ENCODE peak calls at places on chromosomes 4 and X, in nine cellular contexts. J is heart right ventricle, C is GM06990, B is esophagus squamous epithelium, E is tibial nerve, M is GM13977, D is hepatocyte, Z is cardiac muscle cell, U is fibroblast of lung. S is an unnamed sample.
A peak's percentile ranks its signal among the peaks of the same experiment; 100 is the strongest.

GRCh38 chr4:107349266-107349665 is 313.2 kb upstream of the DKK2 start:
- DNase-seq in J (no peak), C (no peak), B (no peak), E (no peak), M (no peak), D (no peak), Z (peak; percentile 2), U (no peak), S (no peak)

GRCh38 chr4:113496698-113497097 is 264.8 kb downstream of the CAMK2D start:
- DNase-seq in J (no peak), C (no peak), B (no peak), E (no peak), M (no peak), D (no peak), Z (peak; percentile 16), U (no peak), S (no peak)

GRCh38 chrX:31546130-31546529 is 474.3 kb upstream of the FTHL17 start:
- DNase-seq in J (no peak), C (no peak), B (no peak), E (no peak), M (no peak), D (no peak), Z (peak; percentile 79), U (peak; percentile 71), S (no peak)

GRCh38 chrX:23578079-23578478 is 89.2 kb upstream of the PRDX4 start:
- DNase-seq in J (no peak), C (no peak), B (no peak), E (no peak), M (no peak), D (no peak), Z (peak; percentile 13), U (no peak), S (no peak)

GRCh38 chrX:70096052-70096451 is 33.8 kb downstream of the OTUD6A start:
- DNase-seq in J (no peak), C (no peak), B (no peak), E (no peak), M (no peak), D (peak; percentile 14), Z (peak; percentile 46), U (peak; percentile 14), S (no peak)

GRCh38 chr4:16897351-16897750 is 1.1 kb downstream of the LDB2 start:
- DNase-seq in J (no peak), C (no peak), B (no peak), E (no peak), M (no peak), D (no peak), Z (peak; percentile 26), U (peak; percentile 28), S (no peak)

GRCh38 chrX:155768036-155768769 is 112.9 kb upstream of the VAMP7 start:
- DNase-seq in J (no peak), C (no peak), B (no peak), E (no peak), M (no peak), D (no peak), Z (peak; percentile 54), U (peak; percentile 62), S (peak; percentile 31)

GRCh38 chr4:7043521-7044414 is 596 bp downstream of the TADA2B start:
- DNase-seq in J (peak; percentile 20), C (peak; percentile 80), B (no peak), E (no peak), M (no peak), D (peak; percentile 69), Z (peak; percentile 50), U (peak; percentile 46), S (no peak)

GRCh38 chr4:62644372-62644771 is 1444.2 kb downstream of the ADGRL3 start:
- DNase-seq in J (peak; percentile 14), C (no peak), B (no peak), E (no peak), M (no peak), D (peak; percentile 19), Z (peak; percentile 26), U (peak; percentile 48), S (no peak)

GRCh38 chrX:150536455-150537116 is 31.8 kb upstream of the MTM1 start:
- DNase-seq in J (no peak), C (no peak), B (no peak), E (no peak), M (no peak), D (no peak), Z (peak; percentile 4), U (no peak), S (no peak)

GRCh38 chrX:41475611-41476241 is 28.6 kb downstream of the NYX start:
- DNase-seq in J (no peak), C (no peak), B (no peak), E (no peak), M (no peak), D (no peak), Z (no peak), U (no peak), S (no peak)

GRCh38 chr4:184267673-184268573 is 50.2 kb upstream of the ENPP6 start:
- DNase-seq in J (peak; percentile 57), C (peak; percentile 87), B (peak; percentile 35), E (peak; percentile 32), M (peak; percentile 77), D (peak; percentile 30), Z (peak; percentile 88), U (peak; percentile 86), S (peak; percentile 72)

GRCh38 chr4:2009651-2010233 is 968 bp upstream of the NELFA start:
- DNase-seq in J (peak; percentile 45), C (peak; percentile 56), B (no peak), E (peak; percentile 20), M (peak; percentile 69), D (peak; percentile 85), Z (peak; percentile 69), U (peak; percentile 53), S (peak; percentile 67)

GRCh38 chr4:114399085-114399484 is 199.5 kb upstream of the UGT8 start:
- DNase-seq in J (no peak), C (no peak), B (no peak), E (no peak), M (no peak), D (peak; percentile 32), Z (no peak), U (no peak), S (no peak)

GRCh38 chrX:134186362-134187121 is 50.4 kb upstream of the CCDC160 start:
- DNase-seq in J (no peak), C (peak; percentile 6), B (no peak), E (no peak), M (no peak), D (no peak), Z (no peak), U (no peak), S (peak; percentile 6)

GRCh38 chr4:80017125-80017854 is 55.7 kb downstream of the ANTXR2 start:
- DNase-seq in J (no peak), C (no peak), B (no peak), E (no peak), M (no peak), D (no peak), Z (peak; percentile 85), U (peak; percentile 82), S (no peak)

DNA sequence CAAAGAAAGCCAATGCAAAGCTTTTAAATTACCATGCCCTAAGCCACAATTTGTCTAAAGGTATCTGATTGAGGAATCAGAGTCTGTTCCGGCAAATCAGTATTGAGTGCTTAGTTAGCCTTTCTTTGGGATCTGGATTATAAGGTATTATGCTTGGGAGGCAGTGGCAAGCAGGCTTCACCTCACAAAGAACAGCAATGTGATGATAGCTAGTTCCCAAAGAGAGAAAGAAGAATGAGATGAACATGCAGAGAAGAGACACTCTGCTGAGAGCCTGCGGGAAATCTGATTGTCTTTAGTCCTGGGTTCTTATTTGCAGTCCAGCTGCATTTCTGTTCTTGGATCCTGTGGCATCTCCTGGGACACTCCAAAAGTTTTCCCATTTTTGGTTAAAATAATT is 35.2 kb downstream of the WDFY3 start:
- DNase-seq in J (no peak), C (no peak), B (no peak), E (no peak), M (no peak), D (no peak), Z (no peak), U (no peak), S (no peak)
- TF ChIP-seq CTCF in J (no peak), C (no peak), B (no peak), E (no peak), M (no peak), D (no peak), Z (no peak), U (no peak), S (no peak)

DNA sequence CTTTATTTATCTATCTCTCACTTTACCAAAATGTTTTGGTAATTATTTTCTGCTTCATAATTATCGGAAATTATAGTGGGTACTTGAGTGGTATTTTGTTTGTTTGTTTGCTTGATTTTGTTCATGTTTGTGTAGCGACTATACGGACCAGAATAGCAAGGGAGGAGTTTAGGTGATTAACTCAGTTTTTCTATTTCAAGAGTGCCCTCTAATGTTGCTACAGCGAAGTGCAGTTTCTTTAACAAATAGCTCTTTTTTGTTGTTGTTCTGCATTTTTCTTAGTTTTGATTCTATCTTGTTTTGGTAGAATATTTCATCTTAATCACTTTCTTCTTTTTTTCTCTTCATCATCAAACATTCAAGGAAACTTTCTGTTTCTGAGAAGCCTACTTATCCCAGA is 40.8 kb upstream of the QRFPR start:
- DNase-seq in J (no peak), C (no peak), B (no peak), E (no peak), M (no peak), D (no peak), Z (peak; percentile 32), U (peak; percentile 8), S (no peak)
- TF ChIP-seq CTCF in J (peak; percentile 43), C (no peak), B (no peak), E (no peak), M (peak; percentile 36), D (peak; percentile 33), Z (peak; percentile 47), U (peak; percentile 34), S (peak; percentile 2)

GRCh38 chrX:120514236-120514635 is 45.1 kb upstream of the LAMP2 start:
- DNase-seq in J (no peak), C (no peak), B (no peak), E (no peak), M (no peak), D (peak; percentile 24), Z (peak; percentile 30), U (peak; percentile 34), S (peak; percentile 15)
- TF ChIP-seq CTCF in J (no peak), C (peak; percentile 26), B (no peak), E (no peak), M (peak; percentile 35), D (peak; percentile 39), Z (peak; percentile 39), U (peak; percentile 34), S (peak; percentile 33)

GRCh38 chrX:121310820-121311219 is 263.4 kb downstream of the GLUD2 start:
- DNase-seq in J (no peak), C (no peak), B (no peak), E (no peak), M (no peak), D (no peak), Z (no peak), U (no peak), S (no peak)

GRCh38 chrX:121307441-121307840 is 260.0 kb downstream of the GLUD2 start:
- DNase-seq in J (no peak), C (peak; percentile 50), B (no peak), E (no peak), M (peak; percentile 9), D (no peak), Z (peak; percentile 27), U (no peak), S (peak; percentile 10)

DNA sequence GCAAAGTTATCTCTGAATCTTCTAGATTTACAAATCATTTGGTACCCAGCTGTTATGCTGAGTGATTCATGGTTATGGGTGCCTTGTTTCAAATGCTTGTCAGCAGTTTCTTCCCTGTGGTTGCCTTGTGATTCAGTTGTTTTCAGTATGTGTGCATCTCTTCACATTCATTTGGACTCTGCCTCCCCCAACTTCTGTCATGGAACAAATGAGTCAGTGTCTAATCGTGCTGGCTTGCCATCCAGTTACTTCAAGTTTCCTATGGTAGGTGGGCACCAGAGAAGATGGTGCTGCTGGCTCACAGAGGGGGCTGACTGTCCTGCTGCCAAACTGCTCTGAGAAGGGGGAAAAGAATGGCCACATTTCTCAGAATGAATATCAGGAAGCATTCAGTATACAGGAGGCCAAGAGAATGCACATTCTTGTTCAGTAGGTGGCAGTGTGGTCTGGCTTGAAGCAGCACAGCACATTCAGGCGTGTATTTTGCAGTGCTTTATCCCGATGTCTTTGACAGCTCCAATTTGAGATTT is 260.9 kb downstream of the GLUD2 start:
- DNase-seq in J (peak; percentile 4), C (peak; percentile 41), B (no peak), E (peak; percentile 4), M (peak; percentile 20), D (peak; percentile 47), Z (peak; percentile 86), U (no peak), S (peak; percentile 22)
- TF ChIP-seq CTCF in J (peak; percentile 37), C (peak; percentile 45), B (no peak), E (peak; percentile 19), M (peak; percentile 61), D (peak; percentile 56), Z (peak; percentile 44), U (no peak), S (peak; percentile 46)